ENCODE peak calls at places on chromosomes 4 and X, in six cellular contexts. V is prostate gland, T is esophagus squamous epithelium, M is HCT116, Q is heart left ventricle, C is tibial nerve. P is an unnamed sample.
A peak's percentile ranks its signal among the peaks of the same experiment; 100 is the strongest.

GRCh38 chr4:76011700-76012387 is 4.5 kb upstream of the CXCL9 start:
- DNase-seq in V (no peak), T (no peak), M (no peak), Q (peak; percentile 72), C (no peak), P (no peak)

GRCh38 chr4:6771229-6771671 is 11.3 kb upstream of the KIAA0232 start:
- DNase-seq in V (no peak), T (no peak), M (no peak), Q (peak; percentile 80), C (no peak), P (peak; percentile 63)

GRCh38 chrX:23003121-23003520 is 3.4 kb downstream of the DDX53 start:
- DNase-seq in V (no peak), T (no peak), M (no peak), Q (no peak), C (no peak), P (peak; percentile 1)

GRCh38 chr4:55444822-55445221 is 49.1 kb downstream of the TMEM165 start:
- DNase-seq in V (no peak), T (no peak), M (peak; percentile 13), Q (no peak), C (no peak), P (no peak)

GRCh38 chr4:98682719-98683118 is 24.3 kb upstream of the TSPAN5 start:
- DNase-seq in V (no peak), T (no peak), M (no peak), Q (no peak), C (no peak), P (no peak)

GRCh38 chrX:25131055-25131454 is 115.3 kb upstream of the ARX start:
- DNase-seq in V (no peak), T (no peak), M (no peak), Q (no peak), C (no peak), P (no peak)

GRCh38 chr4:14149469-14150030 is 522.0 kb upstream of the BOD1L1 start:
- DNase-seq in V (no peak), T (no peak), M (no peak), Q (no peak), C (no peak), P (no peak)

GRCh38 chr4:106266201-106266600 is 49.8 kb downstream of the TBCK start:
- DNase-seq in V (no peak), T (no peak), M (peak; percentile 34), Q (no peak), C (no peak), P (no peak)

GRCh38 chrX:132467029-132467428 is 21.8 kb downstream of the MBNL3 start:
- DNase-seq in V (no peak), T (no peak), M (no peak), Q (no peak), C (no peak), P (no peak)

GRCh38 chrX:70494441-70494840 is 49.8 kb downstream of the DLG3 start:
- DNase-seq in V (no peak), T (no peak), M (no peak), Q (no peak), C (no peak), P (no peak)

GRCh38 chr4:147409350-147409749 is 71.5 kb upstream of the EDNRA start:
- DNase-seq in V (no peak), T (no peak), M (no peak), Q (no peak), C (no peak), P (no peak)

GRCh38 chr4:71392109-71392508 is 53.3 kb downstream of the SLC4A4 start:
- DNase-seq in V (no peak), T (no peak), M (no peak), Q (no peak), C (no peak), P (no peak)

GRCh38 chr4:7785017-7785416 is 154.6 kb downstream of the AFAP1 start:
- DNase-seq in V (no peak), T (no peak), M (no peak), Q (no peak), C (no peak), P (no peak)

GRCh38 chrX:71217298-71217697 is 5.7 kb upstream of the GJB1 start:
- DNase-seq in V (no peak), T (no peak), M (no peak), Q (no peak), C (no peak), P (no peak)

GRCh38 chr4:78293841-78294301 is 236.7 kb downstream of the FRAS1 start:
- DNase-seq in V (peak; percentile 11), T (no peak), M (no peak), Q (no peak), C (no peak), P (no peak)

GRCh38 chr4:8729408-8730149 is 137.0 kb downstream of the CPZ start:
- DNase-seq in V (no peak), T (no peak), M (no peak), Q (no peak), C (no peak), P (no peak)

GRCh38 chrX:72716766-72717165 is 2.7 kb upstream of the PHKA1 start:
- DNase-seq in V (no peak), T (no peak), M (no peak), Q (no peak), C (no peak), P (no peak)

GRCh38 chr4:3291969-3292570 is 751 bp upstream of the RGS12 start:
- DNase-seq in V (peak; percentile 69), T (no peak), M (peak; percentile 8), Q (peak; percentile 67), C (no peak), P (peak; percentile 53)

GRCh38 chr4:122746485-122746965 is 14.0 kb downstream of the BBS12 start:
- DNase-seq in V (no peak), T (no peak), M (no peak), Q (no peak), C (no peak), P (no peak)

GRCh38 chrX:136291824-136292223 is 8.9 kb upstream of the ADGRG4 start:
- DNase-seq in V (no peak), T (no peak), M (no peak), Q (no peak), C (no peak), P (no peak)

DNA sequence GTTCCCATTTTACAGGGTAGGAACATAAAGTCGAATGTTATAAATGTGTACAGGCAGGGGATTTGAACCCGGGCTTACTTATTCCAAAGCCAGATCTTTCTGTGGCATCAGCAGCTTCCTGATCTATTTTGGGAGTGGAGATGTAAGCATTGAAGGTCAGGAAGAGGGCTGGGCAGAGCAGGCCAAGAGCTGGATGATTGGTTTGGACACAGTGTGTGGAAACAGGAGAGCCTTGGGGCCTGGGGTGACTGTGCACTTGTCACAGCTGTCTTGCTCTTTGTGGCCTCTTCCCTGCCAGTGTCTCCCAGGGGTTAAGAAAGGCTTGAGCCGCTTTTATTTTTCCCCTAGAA is 127.9 kb upstream of the ENPP6 start:
- DNase-seq in V (no peak), T (no peak), M (no peak), Q (peak; percentile 61), C (no peak), P (no peak)
- TF ChIP-seq POLR2A in V (no peak), T (no peak), M (no peak), Q (no peak), C (no peak), P (no peak)

GRCh38 chr4:1721666-1722550 is 587 bp downstream of the TACC3 start:
- DNase-seq in V (no peak), T (no peak), M (no peak), Q (no peak), C (no peak), P (no peak)
- TF ChIP-seq POLR2A in V (no peak), T (no peak), M (no peak), Q (no peak), C (no peak), P (peak; percentile 11)

DNA sequence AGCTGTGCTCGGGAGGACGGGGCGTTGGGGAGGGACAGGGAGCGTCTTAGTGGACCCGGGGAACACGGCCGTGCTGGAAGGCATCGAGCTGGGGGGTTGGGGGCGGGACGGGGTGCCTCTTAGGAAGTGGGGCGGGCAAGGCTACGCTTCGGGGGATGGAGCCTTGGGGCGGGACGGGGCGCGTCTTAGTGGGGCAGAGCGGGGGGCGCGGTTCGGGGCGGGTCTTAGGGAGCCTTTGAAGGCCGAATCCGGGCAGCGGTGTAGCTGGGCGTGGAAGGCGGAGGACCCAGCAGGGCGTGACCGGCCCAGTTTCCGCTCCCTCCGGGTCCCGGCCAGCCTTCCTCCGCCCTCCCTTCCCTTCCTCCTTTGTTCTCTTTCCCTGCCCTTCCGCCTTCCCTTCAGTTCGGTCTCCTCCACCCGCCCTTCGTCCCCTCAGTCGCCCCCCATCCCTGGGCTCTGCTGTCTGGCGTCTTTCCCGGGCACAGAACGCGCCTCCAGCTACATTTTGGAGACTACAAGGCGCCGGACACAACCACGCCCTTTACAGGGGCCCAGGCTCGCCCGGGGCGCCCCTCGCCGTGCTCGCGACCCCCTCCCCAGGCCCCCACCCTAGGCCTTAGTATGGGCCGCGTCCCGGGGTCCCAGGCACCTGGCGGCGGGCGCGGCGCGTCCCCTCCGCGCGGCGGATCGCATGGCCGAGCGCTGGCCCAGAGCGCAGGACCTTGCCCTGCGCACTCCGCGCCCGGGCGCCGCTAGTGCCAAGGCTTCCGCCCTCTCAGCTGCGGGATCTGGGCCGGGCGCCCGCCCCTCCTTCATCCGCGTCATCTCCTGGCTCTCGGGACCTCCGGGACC is at the start of gene ARSD:
- DNase-seq in V (peak; percentile 78), T (peak; percentile 75), M (peak; percentile 55), Q (peak; percentile 87), C (peak; percentile 86), P (peak; percentile 49)
- TF ChIP-seq POLR2A in V (peak; percentile 62), T (peak; percentile 96), M (no peak), Q (no peak), C (peak; percentile 83), P (peak; percentile 70)

GRCh38 chrX:2498781-2499302 is 1.9 kb downstream of the DHRSX start:
- DNase-seq in V (peak; percentile 37), T (no peak), M (no peak), Q (no peak), C (no peak), P (no peak)

GRCh38 chrX:2499507-2499906 is 1.3 kb downstream of the DHRSX start:
- DNase-seq in V (no peak), T (no peak), M (no peak), Q (no peak), C (no peak), P (no peak)

GRCh38 chrX:2500681-2501151 is at the start of the genes DHRSX and ZBED1:
- DNase-seq in V (no peak), T (no peak), M (no peak), Q (peak; percentile 53), C (no peak), P (peak; percentile 28)

GRCh38 chrX:2500091-2500680 is 590 bp downstream of the DHRSX start:
- DNase-seq in V (no peak), T (no peak), M (no peak), Q (no peak), C (no peak), P (peak; percentile 67)

DNA sequence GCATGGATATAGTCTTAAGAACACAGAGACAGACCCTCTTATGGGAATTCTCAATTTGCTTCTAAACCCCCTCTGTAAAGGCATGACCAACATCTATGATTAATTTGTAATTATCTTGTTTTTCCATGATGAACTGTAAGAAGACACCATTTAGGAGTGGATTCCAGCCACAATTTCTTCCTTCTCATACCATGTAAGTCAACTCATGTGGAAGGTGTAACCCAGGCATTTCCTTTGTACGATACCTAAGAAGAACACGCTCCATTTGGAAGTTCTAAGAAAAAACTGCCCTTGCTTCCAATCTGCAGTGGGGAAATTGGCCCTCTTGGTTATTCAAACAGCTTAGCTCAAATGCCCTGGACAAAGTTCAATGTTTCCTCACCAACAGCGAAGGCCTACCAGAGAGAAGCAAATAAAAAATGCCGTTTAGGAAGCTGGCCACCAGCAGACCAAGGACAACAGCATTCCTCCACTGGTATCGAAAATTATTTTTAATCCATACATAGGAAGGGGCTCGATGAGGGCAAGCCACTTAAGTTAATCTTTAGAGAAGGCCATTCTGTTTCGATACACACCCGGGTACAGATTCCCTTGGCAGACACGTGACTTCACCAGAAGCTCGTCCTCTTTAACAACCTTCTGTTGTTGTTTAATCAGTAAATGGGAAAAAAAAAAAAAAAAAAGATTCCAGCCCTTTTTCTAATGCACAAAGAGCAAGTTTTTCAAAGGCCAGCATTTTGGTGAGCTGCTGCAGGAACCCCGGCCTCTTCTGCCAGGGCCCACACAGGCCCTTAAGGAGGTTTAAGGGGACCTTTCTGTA is 2.6 kb downstream of the DHRSX start:
- DNase-seq in V (peak; percentile 43), T (no peak), M (no peak), Q (no peak), C (no peak), P (no peak)
- TF ChIP-seq POLR2A in V (no peak), T (no peak), M (no peak), Q (no peak), C (no peak), P (no peak)